ENCODE peak calls at places on chromosomes 13 and 19, in seven cellular contexts. P is HTR-8/SVneo; A is stimulated activated CD8-positive, alpha-beta memory T cell treated with anti-CD3 and anti-CD28 coated beads, Interleukin-7, amount 100 ng/mL, for 4 hours; L is RCC 7860; C is MG63; K is stimulated activated CD4-positive, alpha-beta T cell treated with anti-CD3 and anti-CD28 coated beads, Interleukin-15, amount 100 ng/mL, for 1 hour; R is G401. S is an unnamed sample.

GRCh38 chr13:33129094-33129832 is 113.0 kb downstream of the KL start:
- DNase-seq in L (no peak), C (no peak), K (no peak), A (no peak), R (no peak), P (no peak), S (no peak)

GRCh38 chr13:95049772-95050171 is 251.5 kb downstream of the ABCC4 start:
- DNase-seq in P (no peak), R (no peak), K (no peak), C (no peak), A (no peak), L (no peak), S (no peak)

GRCh38 chr13:28531195-28531955 is 36.4 kb upstream of the FLT1 start:
- DNase-seq in A (no peak), P (no peak), K (no peak), L (no peak), C (peak), R (peak), S (no peak)

GRCh38 chr13:23433171-23434153 is at the start of gene SACS:
- DNase-seq in C (peak), L (peak), P (peak), K (no peak), R (peak), A (no peak), S (no peak)

GRCh38 chr13:98014766-98015165 is 61.3 kb downstream of the IPO5 start:
- DNase-seq in K (no peak), P (no peak), L (peak), R (no peak), C (no peak), A (no peak), S (no peak)

GRCh38 chr13:47457631-47458030 is 543.4 kb downstream of the SUCLA2 start:
- DNase-seq in C (peak), P (no peak), R (no peak), A (no peak), K (no peak), L (no peak), S (no peak)

GRCh38 chr13:27120811-27121210 is 50.8 kb downstream of the USP12 start:
- DNase-seq in R (no peak), L (no peak), K (no peak), A (no peak), C (no peak), P (no peak), S (no peak)

GRCh38 chr13:88014527-88014926 is 343.4 kb downstream of the SLITRK5 start:
- DNase-seq in P (no peak), A (no peak), L (no peak), C (no peak), R (no peak), K (no peak), S (no peak)

GRCh38 chr19:56118666-56119584 is 2.2 kb downstream of the ZNF787 start:
- DNase-seq in P (no peak), L (no peak), K (no peak), C (no peak), A (no peak), R (no peak), S (no peak)

GRCh38 chr19:12145348-12145747 is 5.2 kb upstream of the ZNF20 start:
- DNase-seq in P (no peak), K (no peak), C (no peak), L (no peak), A (no peak), R (no peak), S (no peak)

GRCh38 chr19:33005440-33005839 is 33.4 kb downstream of the FAAP24 start:
- DNase-seq in K (no peak), A (no peak), R (no peak), C (no peak), P (no peak), L (no peak), S (no peak)

GRCh38 chr13:68107667-68108066 is 877.5 kb upstream of the PCDH9 start:
- DNase-seq in C (no peak), L (no peak), R (no peak), P (no peak), K (no peak), A (no peak), S (no peak)

GRCh38 chr19:7657047-7657779 is 11.6 kb upstream of the RETN start:
- DNase-seq in A (no peak), R (no peak), C (no peak), L (no peak), P (no peak), K (no peak), S (no peak)

GRCh38 chr19:2138061-2138728 is 13.2 kb downstream of the AP3D1 start:
- DNase-seq in L (no peak), C (no peak), R (peak), P (no peak), A (no peak), K (no peak), S (no peak)

S was measured in ovary.